ENCODE peak calls at places on chromosomes 2 and 18, in five cellular contexts. X, Q, R, V and K are unnamed samples. For H3F3A, the result is how much of the 10 kb centered on the place peaks cover.

GRCh38 chr2:220194630-220195029 is 567.2 kb downstream of the SLC4A3 start:
- DNase-seq in X (no peak), Q (no peak), R (no peak), V (peak), K (no peak)

GRCh38 chr2:101844055-101844635 is 146.6 kb downstream of the MAP4K4 start:
- DNase-seq in X (peak), Q (no peak), R (no peak), V (peak), K (peak)

GRCh38 chr2:33583194-33583938 is 15.7 kb downstream of the FAM98A start:
- DNase-seq in X (peak), Q (peak), R (peak), V (peak), K (peak)

GRCh38 chr2:233439191-233439590 is 84.9 kb downstream of the DGKD start:
- DNase-seq in X (no peak), Q (no peak), R (no peak), V (peak), K (no peak)

GRCh38 chr18:74411475-74411874 is 45.6 kb downstream of the DIPK1C start:
- DNase-seq in X (no peak), Q (no peak), R (no peak), V (no peak), K (no peak)

GRCh38 chr2:101474752-101475384 is at the start of gene RFX8:
- DNase-seq in X (peak), Q (no peak), R (no peak), V (peak), K (no peak)

GRCh38 chr18:58213445-58213844 is 169.4 kb downstream of the NEDD4L start:
- DNase-seq in X (peak), Q (no peak), R (no peak), V (peak), K (no peak)

GRCh38 chr2:189308056-189308790 is 128.7 kb upstream of the COL5A2 start:
- DNase-seq in X (no peak), Q (no peak), R (no peak), V (no peak), K (no peak)

GRCh38 chr2:237909075-237909695 is 49.8 kb downstream of the RAMP1 start:
- DNase-seq in X (no peak), Q (no peak), R (no peak), V (no peak), K (no peak)

GRCh38 chr2:111984213-111984604 is 70.9 kb upstream of the TMEM87B start:
- DNase-seq in X (no peak), Q (no peak), R (no peak), V (peak), K (peak)

GRCh38 chr2:32647180-32647651 is 19.4 kb downstream of the TTC27 start:
- DNase-seq in X (peak), Q (no peak), R (no peak), V (no peak), K (no peak)

GRCh38 chr2:38037757-38038615 is 38.0 kb downstream of the CYP1B1 start:
- DNase-seq in X (peak), Q (no peak), R (peak), V (no peak), K (no peak)

GRCh38 chr2:207284556-207285450 is 119.1 kb upstream of the KLF7 start:
- DNase-seq in X (no peak), Q (no peak), R (no peak), V (peak), K (no peak)

GRCh38 chr2:110219496-110220192 is 7.3 kb upstream of the MTLN start:
- DNase-seq in X (peak), Q (no peak), R (no peak), V (peak), K (no peak)

GRCh38 chr2:25309402-25309801 is 32.3 kb downstream of the DNMT3A start:
- DNase-seq in X (peak), Q (peak), R (peak), V (peak), K (peak)

GRCh38 chr2:159010340-159010739 is 41.9 kb downstream of the TANC1 start:
- DNase-seq in X (peak), Q (peak), R (no peak), V (peak), K (no peak)

GRCh38 chr2:5020451-5020850 is 671.7 kb upstream of the SOX11 start:
- DNase-seq in X (no peak), Q (peak), R (no peak), V (no peak), K (no peak)

GRCh38 chr2:142834003-142834402 is 43.5 kb upstream of the KYNU start:
- DNase-seq in X (peak), Q (no peak), R (no peak), V (peak), K (no peak)

GRCh38 chr2:85945576-85945975 is 56.8 kb upstream of the ST3GAL5 start:
- DNase-seq in X (no peak), Q (no peak), R (no peak), V (no peak), K (no peak)

GRCh38 chr18:48609820-48610815 is 71.3 kb downstream of the CTIF start:
- DNase-seq in X (peak), Q (no peak), R (no peak), V (no peak), K (peak)

GRCh38 chr2:141605163-141605562 is 525.7 kb downstream of the LRP1B start:
- DNase-seq in X (no peak), Q (no peak), R (no peak), V (no peak), K (no peak)

GRCh38 chr2:30768036-30768686 is 39.1 kb downstream of the CAPN13 start:
- DNase-seq in X (no peak), Q (no peak), R (no peak), V (no peak), K (no peak)

GRCh38 chr2:237293966-237294365 is 120.0 kb downstream of the COL6A3 start:
- DNase-seq in X (no peak), Q (no peak), R (no peak), V (no peak), K (no peak)

GRCh38 chr18:3441290-3441689 is 8.7 kb upstream of the TGIF1 start:
- DNase-seq in X (peak), Q (peak), R (peak), V (peak), K (no peak)

GRCh38 chr18:35005963-35006577 is 35.1 kb upstream of the MAPRE2 start:
- DNase-seq in X (peak), Q (peak), R (peak), V (peak), K (peak)

GRCh38 chr2:41847744-41848441 is 199.9 kb upstream of the PKDCC start:
- DNase-seq in X (peak), Q (no peak), R (no peak), V (peak), K (no peak)

GRCh38 chr2:231786917-231787292 is 660 bp downstream of the COPS7B start:
- DNase-seq in X (peak), Q (no peak), R (no peak), V (no peak), K (no peak)

GRCh38 chr2:237696471-237696870 is 69.1 kb downstream of the LRRFIP1 start:
- DNase-seq in X (no peak), Q (no peak), R (no peak), V (no peak), K (no peak)

GRCh38 chr18:48786621-48787522 is 163.9 kb downstream of the SMAD7 start:
- DNase-seq in X (no peak), Q (no peak), R (no peak), V (no peak), K (no peak)

GRCh38 chr18:49837889-49838288 is 24.6 kb upstream of the ACAA2 start:
- DNase-seq in X (no peak), Q (no peak), R (no peak), V (no peak), K (no peak)

GRCh38 chr2:223523541-223523940 is 78.6 kb downstream of the SCG2 start:
- DNase-seq in X (peak), Q (no peak), R (no peak), V (peak), K (no peak)

GRCh38 chr18:56315363-56315762 is 323.0 kb downstream of the TXNL1 start:
- DNase-seq in X (peak), Q (no peak), R (no peak), V (peak), K (no peak)

GRCh38 chr2:161223139-161223732 is 63.0 kb downstream of the TANK start:
- DNase-seq in X (peak), Q (no peak), R (peak), V (peak), K (no peak)

GRCh38 chr2:161219213-161219612 is 59.0 kb downstream of the TANK start:
- DNase-seq in X (no peak), Q (no peak), R (no peak), V (no peak), K (no peak)

DNA sequence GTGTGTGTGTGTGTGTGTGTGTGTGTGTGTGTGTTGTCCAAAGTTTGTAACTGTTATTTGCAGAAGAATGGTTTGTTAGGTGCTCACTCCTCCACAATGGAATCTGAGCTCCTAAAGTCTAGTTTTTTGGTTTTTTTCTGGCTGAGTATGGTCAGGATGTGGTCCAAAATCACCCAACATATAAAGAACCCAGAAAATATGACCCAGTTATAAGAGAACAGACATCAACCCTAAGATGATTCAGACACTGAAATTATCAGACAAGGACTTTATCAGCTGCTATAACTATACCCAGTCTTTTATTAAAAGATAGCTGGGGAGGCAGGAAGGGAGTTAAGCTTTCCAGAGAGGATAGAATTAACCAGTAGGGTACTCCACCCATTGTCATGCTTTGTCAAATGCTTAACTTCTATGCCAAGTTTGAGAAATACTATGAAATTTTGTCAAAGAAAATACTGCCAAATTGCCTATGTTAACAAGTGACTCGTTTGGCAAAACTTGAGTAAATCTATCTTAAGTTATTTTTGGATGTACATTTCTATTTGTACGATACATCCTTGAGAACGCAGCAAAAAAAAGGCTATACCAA is 57.5 kb downstream of the TANK start:
- DNase-seq in X (no peak), Q (no peak), R (no peak), V (no peak), K (no peak)
- H3F3A ChIP-seq in X (under half), Q (under half), R (under half), V (under half), K (under half)

GRCh38 chr2:96527052-96527964 is 9.2 kb upstream of the ARID5A start:
- DNase-seq in X (peak), Q (peak), R (peak), V (no peak), K (no peak)
- H3F3A ChIP-seq in X (under half), Q (under half), R (under half), V (under half), K (under half)

GRCh38 chr2:98586466-98587140 is 21.7 kb downstream of the COA5 start:
- DNase-seq in X (no peak), Q (no peak), R (no peak), V (no peak), K (no peak)
- H3F3A ChIP-seq in X (under half), Q (under half), R (under half), V (under half), K (under half)

DNA sequence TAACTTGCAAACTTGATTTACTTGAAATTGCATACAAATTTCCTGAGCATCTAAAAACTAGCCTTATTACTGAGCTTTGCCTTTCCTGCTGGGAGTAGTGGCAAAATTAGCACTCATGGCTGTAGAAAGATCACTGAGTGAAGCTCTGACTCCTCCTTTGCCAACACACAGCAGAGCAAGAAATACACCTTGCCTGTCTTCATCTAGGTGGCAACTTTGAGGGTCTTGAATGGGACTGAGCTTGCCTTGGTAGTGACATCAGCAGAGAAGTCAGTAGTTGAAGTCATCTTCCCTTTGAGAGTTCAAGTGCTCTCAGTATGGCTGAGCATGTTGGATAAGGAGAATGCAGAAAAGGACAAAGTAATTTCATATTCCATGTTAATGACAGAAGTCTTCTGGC is 5.9 kb downstream of the RRM2 start:
- DNase-seq in X (no peak), Q (no peak), R (no peak), V (no peak), K (no peak)
- H3F3A ChIP-seq in X (under half), Q (under half), R (under half), V (under half), K (half or more)

DNA sequence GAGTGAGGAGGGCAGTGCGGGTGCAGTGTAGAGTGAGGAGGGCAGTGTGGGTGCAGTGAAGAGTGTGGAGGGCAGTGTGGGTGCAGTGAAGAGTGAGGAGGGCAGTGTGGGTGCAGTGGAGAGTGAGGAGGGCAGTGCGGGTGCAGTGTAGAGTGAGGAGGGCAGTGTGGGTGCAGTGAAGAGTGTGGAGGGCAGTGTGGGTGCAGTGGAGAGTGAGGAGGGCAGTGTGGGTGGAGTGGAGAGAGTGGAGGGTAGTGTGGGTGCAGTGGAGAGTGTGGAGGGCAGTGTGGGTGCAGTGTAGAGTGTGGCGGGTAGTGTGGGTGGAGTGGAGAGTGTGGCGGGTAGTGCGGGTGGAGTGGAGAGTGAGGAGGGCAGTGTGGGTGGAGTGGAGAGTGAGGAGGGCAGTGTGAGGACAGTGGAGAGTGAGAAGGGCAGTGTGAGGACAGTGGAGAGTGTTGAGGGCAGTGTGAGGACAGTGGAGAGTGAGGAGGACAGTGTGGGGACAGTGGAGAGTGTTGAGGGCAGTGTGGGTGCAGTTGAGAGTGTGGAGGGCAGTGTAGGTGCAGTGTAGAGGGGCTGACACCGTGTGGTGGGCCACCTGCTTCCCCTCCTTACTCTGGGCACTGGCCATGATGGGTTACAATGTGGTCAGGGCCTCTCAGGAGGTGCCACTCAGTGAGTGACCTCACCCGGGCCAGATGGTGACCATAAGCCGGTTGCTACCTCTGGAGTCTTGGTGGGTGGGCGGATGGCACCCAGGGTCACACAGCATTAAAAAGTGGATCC is 28.5 kb downstream of the INPP4A start:
- DNase-seq in X (no peak), Q (no peak), R (no peak), V (no peak), K (no peak)
- H3F3A ChIP-seq in X (under half), Q (under half), R (under half), V (under half), K (under half)

GRCh38 chr2:23616630-23617029 is 231.7 kb downstream of the KLHL29 start:
- DNase-seq in X (no peak), Q (no peak), R (no peak), V (no peak), K (no peak)

GRCh38 chr2:23617167-23617787 is 232.3 kb downstream of the KLHL29 start:
- DNase-seq in X (peak), Q (no peak), R (no peak), V (no peak), K (no peak)

GRCh38 chr2:23618265-23618664 is 233.3 kb downstream of the KLHL29 start:
- DNase-seq in X (no peak), Q (no peak), R (peak), V (no peak), K (no peak)

GRCh38 chr2:23618696-23619530 is 233.9 kb downstream of the KLHL29 start:
- DNase-seq in X (peak), Q (peak), R (no peak), V (peak), K (no peak)

GRCh38 chr2:23617817-23618216 is 232.8 kb downstream of the KLHL29 start:
- DNase-seq in X (no peak), Q (no peak), R (no peak), V (no peak), K (no peak)
- H3F3A ChIP-seq in X (under half), Q (under half), R (under half), V (under half), K (under half)

GRCh38 chr2:166152064-166152463 is 24.2 kb upstream of the SCN1A start:
- DNase-seq in X (no peak), Q (no peak), R (no peak), V (no peak), K (no peak)
- H3F3A ChIP-seq in X (under half), Q (under half), R (under half), V (under half), K (under half)

GRCh38 chr2:144239306-144239705 is 280.6 kb downstream of the ZEB2 start:
- DNase-seq in X (no peak), Q (no peak), R (no peak), V (no peak), K (no peak)

GRCh38 chr2:144239726-144240125 is 280.2 kb downstream of the ZEB2 start:
- DNase-seq in X (no peak), Q (no peak), R (no peak), V (no peak), K (no peak)

GRCh38 chr2:144242311-144242710 is 277.6 kb downstream of the ZEB2 start:
- DNase-seq in X (no peak), Q (no peak), R (no peak), V (no peak), K (no peak)

GRCh38 chr2:144240656-144241339 is 279.1 kb downstream of the ZEB2 start:
- DNase-seq in X (no peak), Q (no peak), R (peak), V (peak), K (peak)

DNA sequence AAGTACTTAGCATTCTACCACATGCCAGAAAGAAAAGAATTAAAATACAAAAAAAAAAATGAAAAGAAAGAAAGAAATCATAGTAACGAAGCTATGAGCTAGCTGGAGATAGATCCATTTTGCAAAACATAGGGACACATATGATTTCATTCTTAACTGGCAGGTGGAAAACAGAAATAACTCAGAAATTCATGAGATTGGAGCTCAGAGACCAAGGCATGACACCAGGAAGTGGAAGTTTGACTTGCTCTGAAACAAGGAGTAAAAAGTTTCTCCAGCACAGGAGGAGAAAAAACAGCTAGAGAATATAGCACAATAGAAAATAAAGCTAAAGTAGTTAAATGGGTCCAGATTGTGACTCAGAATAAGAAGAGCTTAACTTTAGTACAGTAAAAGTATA is 278.1 kb downstream of the ZEB2 start:
- DNase-seq in X (no peak), Q (no peak), R (no peak), V (no peak), K (no peak)
- H3F3A ChIP-seq in X (under half), Q (under half), R (under half), V (under half), K (under half)

GRCh38 chr2:201116115-201116958 is at the start of gene CFLAR:
- DNase-seq in X (peak), Q (peak), R (peak), V (peak), K (peak)
- H3F3A ChIP-seq in X (under half), Q (under half), R (under half), V (under half), K (under half)